ENCODE peak calls at places on chromosomes 7 and 10, in nine cellular contexts. Y, B, M, Q, H, T, J, L and A are unnamed samples. For H3K27me3, the result is how much of the 10 kb centered on the place peaks cover.

GRCh38 chr10:19628767-19629443 is 187.3 kb upstream of the PLXDC2 start:
- DNase-seq in Y (no peak), B (no peak), M (no peak), Q (no peak), H (no peak), T (no peak), J (no peak), L (no peak), A (no peak)

GRCh38 chr7:135342887-135343286 is 109.2 kb downstream of the STRA8 start:
- DNase-seq in Y (no peak), B (no peak), M (no peak), Q (peak), H (no peak), T (no peak), J (no peak), L (no peak), A (no peak)

GRCh38 chr10:89563861-89564478 is 28.6 kb upstream of the SLC16A12 start:
- DNase-seq in Y (peak), B (peak), M (peak), Q (peak), H (no peak), T (no peak), J (no peak), L (no peak), A (no peak)

GRCh38 chr7:122199171-122199570 is 55.1 kb upstream of the AASS start:
- DNase-seq in Y (no peak), B (no peak), M (no peak), Q (no peak), H (no peak), T (no peak), J (no peak), L (no peak), A (no peak)

GRCh38 chr7:151754142-151754590 is 122.7 kb downstream of the PRKAG2 start:
- DNase-seq in Y (peak), B (peak), M (peak), Q (peak), H (peak), T (peak), J (peak), L (peak), A (peak)

GRCh38 chr7:5274441-5274840 is 8.3 kb upstream of the SLC29A4 start:
- DNase-seq in Y (no peak), B (no peak), M (no peak), Q (no peak), H (no peak), T (no peak), J (no peak), L (no peak), A (no peak)

GRCh38 chr10:25261571-25261970 is 86.8 kb downstream of the GPR158 start:
- DNase-seq in Y (no peak), B (no peak), M (no peak), Q (no peak), H (no peak), T (no peak), J (no peak), L (no peak), A (no peak)

GRCh38 chr10:119933179-119933578 is 40.6 kb downstream of the SEC23IP start:
- DNase-seq in Y (no peak), B (no peak), M (no peak), Q (peak), H (no peak), T (no peak), J (no peak), L (no peak), A (no peak)

GRCh38 chr10:11344550-11344949 is 266.9 kb downstream of the USP6NL start:
- DNase-seq in Y (no peak), B (no peak), M (no peak), Q (no peak), H (no peak), T (no peak), J (no peak), L (no peak), A (no peak)

GRCh38 chr10:42972946-42973345 is 103.9 kb upstream of the RET start:
- DNase-seq in Y (no peak), B (no peak), M (no peak), Q (no peak), H (peak), T (no peak), J (no peak), L (no peak), A (no peak)

GRCh38 chr10:69800109-69800508 is 1.6 kb upstream of the COL13A1 start:
- DNase-seq in Y (peak), B (no peak), M (peak), Q (peak), H (no peak), T (no peak), J (peak), L (no peak), A (peak)

GRCh38 chr7:98221611-98222532 is 10.6 kb downstream of the BHLHA15 start:
- DNase-seq in Y (no peak), B (no peak), M (no peak), Q (no peak), H (no peak), T (peak), J (no peak), L (peak), A (no peak)

GRCh38 chr7:30028749-30029635 is 780 bp downstream of the PLEKHA8 start:
- DNase-seq in Y (peak), B (no peak), M (peak), Q (peak), H (no peak), T (no peak), J (peak), L (no peak), A (no peak)

GRCh38 chr7:84614821-84615506 is 420.4 kb upstream of the SEMA3A start:
- DNase-seq in Y (peak), B (peak), M (peak), Q (no peak), H (no peak), T (no peak), J (no peak), L (no peak), A (no peak)

GRCh38 chr10:62451606-62451965 is 77.4 kb downstream of the ZNF365 start:
- DNase-seq in Y (no peak), B (no peak), M (no peak), Q (no peak), H (no peak), T (no peak), J (no peak), L (no peak), A (no peak)

GRCh38 chr7:56106108-56107073 is at the start of gene CHCHD2:
- DNase-seq in Y (peak), B (peak), M (peak), Q (peak), H (peak), T (peak), J (peak), L (peak), A (peak)

GRCh38 chr7:3725145-3725544 is 424.1 kb downstream of the SDK1 start:
- DNase-seq in Y (no peak), B (no peak), M (no peak), Q (no peak), H (no peak), T (no peak), J (no peak), L (no peak), A (no peak)

GRCh38 chr10:3464760-3465405 is 292.3 kb upstream of the PITRM1 start:
- DNase-seq in Y (no peak), B (no peak), M (no peak), Q (peak), H (peak), T (no peak), J (no peak), L (no peak), A (no peak)

GRCh38 chr7:152142976-152143665 is 117.6 kb downstream of the GALNT11 start:
- DNase-seq in Y (no peak), B (no peak), M (no peak), Q (no peak), H (no peak), T (no peak), J (no peak), L (no peak), A (no peak)

GRCh38 chr7:54858008-54858692 is 99.1 kb upstream of the SEC61G start:
- DNase-seq in Y (no peak), B (no peak), M (no peak), Q (no peak), H (no peak), T (no peak), J (no peak), L (no peak), A (no peak)

GRCh38 chr10:69644658-69645295 is 14.7 kb downstream of the FAM241B start:
- DNase-seq in Y (peak), B (no peak), M (peak), Q (peak), H (peak), T (no peak), J (peak), L (peak), A (peak)

GRCh38 chr10:31622993-31623392 is 304.0 kb downstream of the ZEB1 start:
- DNase-seq in Y (no peak), B (no peak), M (no peak), Q (peak), H (no peak), T (no peak), J (no peak), L (no peak), A (no peak)

GRCh38 chr10:122459586-122460273 is 1.6 kb upstream of the HTRA1 start:
- DNase-seq in Y (peak), B (no peak), M (no peak), Q (peak), H (no peak), T (no peak), J (no peak), L (no peak), A (no peak)

GRCh38 chr7:80392229-80393169 is 119.4 kb downstream of the GNAT3 start:
- DNase-seq in Y (no peak), B (no peak), M (peak), Q (peak), H (peak), T (no peak), J (no peak), L (no peak), A (no peak)

GRCh38 chr7:152761116-152761748 is 1.7 kb downstream of the ACTR3B start:
- DNase-seq in Y (peak), B (no peak), M (no peak), Q (peak), H (peak), T (no peak), J (no peak), L (no peak), A (no peak)

GRCh38 chr7:21146642-21147423 is 281.1 kb upstream of the SP4 start:
- DNase-seq in Y (no peak), B (no peak), M (no peak), Q (no peak), H (no peak), T (no peak), J (no peak), L (no peak), A (no peak)

GRCh38 chr10:42734537-42734936 is 48.1 kb upstream of the BMS1 start:
- DNase-seq in Y (no peak), B (no peak), M (no peak), Q (no peak), H (no peak), T (no peak), J (no peak), L (no peak), A (peak)

GRCh38 chr7:74197449-74198108 is 12.2 kb upstream of the LAT2 start:
- DNase-seq in Y (no peak), B (no peak), M (no peak), Q (no peak), H (no peak), T (no peak), J (no peak), L (peak), A (no peak)

GRCh38 chr10:61389887-61390286 is 63.3 kb downstream of the TMEM26 start:
- DNase-seq in Y (no peak), B (no peak), M (no peak), Q (no peak), H (no peak), T (no peak), J (no peak), L (no peak), A (no peak)
- H3K27me3 ChIP-seq in Y (under half), B (under half), M (under half), Q (under half), H (under half), T (under half), J (under half), L (under half), A (under half)

DNA sequence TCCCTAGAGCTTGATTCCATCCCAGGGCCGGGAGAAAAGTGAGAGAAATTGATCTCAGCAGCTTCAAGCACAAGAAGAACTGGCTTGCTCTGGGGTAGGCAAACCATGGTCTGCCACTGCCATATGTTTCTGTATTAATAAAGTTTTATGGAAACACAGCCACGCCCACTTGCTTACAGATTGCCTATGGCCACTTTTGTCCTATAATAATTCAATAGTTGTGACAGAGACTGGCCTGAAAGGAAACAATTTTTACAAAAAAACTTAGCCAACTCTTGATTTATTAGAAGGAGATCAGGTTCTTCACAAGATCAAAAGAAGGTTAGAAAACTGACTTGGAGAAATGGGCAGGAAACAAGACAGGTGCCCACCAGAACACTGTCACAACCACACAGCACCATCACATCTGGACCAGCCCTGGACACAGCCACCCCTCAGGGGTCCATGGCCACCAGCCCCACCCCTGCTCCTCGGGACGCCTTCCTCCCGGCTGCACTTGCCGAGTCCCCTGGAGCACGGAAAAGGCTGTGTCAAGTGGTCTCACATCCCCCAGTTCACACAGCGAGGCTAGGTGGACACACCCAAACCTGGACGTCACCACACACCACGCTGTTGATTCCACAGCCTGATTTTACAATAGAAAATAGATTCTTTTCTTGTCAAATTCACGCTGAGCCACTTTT is 85.4 kb downstream of the PTPRN2 start:
- DNase-seq in Y (no peak), B (no peak), M (no peak), Q (no peak), H (no peak), T (no peak), J (no peak), L (no peak), A (no peak)
- H3K4me3 ChIP-seq in Y (no peak), B (no peak), M (no peak), Q (no peak), H (no peak), T (no peak), J (no peak), L (no peak), A (no peak)

DNA sequence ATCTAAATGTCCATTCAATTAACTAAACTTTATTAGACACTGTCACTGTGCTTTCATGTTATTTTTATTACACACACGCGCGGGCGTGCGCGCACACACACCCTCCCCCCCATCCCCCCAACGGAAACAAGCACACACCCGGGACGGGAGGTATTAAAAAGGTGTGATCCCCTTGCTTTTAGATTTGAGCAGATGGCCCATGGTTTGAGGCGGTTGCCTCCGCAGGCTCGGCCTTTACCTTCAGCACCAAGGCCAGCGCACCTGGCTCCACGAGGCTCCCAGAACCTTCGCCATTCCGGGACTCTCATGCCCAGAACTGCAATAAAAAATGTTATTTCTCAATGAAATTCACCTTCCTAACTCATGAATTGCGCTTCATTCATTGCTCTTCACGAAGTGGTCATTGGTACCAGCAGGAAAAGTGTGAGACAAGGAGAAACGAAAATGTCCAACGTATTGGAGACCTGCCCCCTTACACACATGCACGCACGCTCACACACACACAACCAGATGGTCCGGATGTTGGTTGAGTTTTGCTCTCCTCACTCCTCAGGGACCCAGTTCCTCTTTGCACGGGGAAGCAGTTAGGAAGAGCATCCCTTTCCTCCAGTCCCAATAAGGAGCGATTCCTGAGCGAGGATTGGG is 20.8 kb upstream of the PTF1A start:
- DNase-seq in Y (peak), B (no peak), M (no peak), Q (peak), H (no peak), T (no peak), J (no peak), L (no peak), A (no peak)
- H3K27me3 ChIP-seq in Y (under half), B (under half), M (under half), Q (under half), H (under half), T (half or more), J (under half), L (half or more), A (under half)

DNA sequence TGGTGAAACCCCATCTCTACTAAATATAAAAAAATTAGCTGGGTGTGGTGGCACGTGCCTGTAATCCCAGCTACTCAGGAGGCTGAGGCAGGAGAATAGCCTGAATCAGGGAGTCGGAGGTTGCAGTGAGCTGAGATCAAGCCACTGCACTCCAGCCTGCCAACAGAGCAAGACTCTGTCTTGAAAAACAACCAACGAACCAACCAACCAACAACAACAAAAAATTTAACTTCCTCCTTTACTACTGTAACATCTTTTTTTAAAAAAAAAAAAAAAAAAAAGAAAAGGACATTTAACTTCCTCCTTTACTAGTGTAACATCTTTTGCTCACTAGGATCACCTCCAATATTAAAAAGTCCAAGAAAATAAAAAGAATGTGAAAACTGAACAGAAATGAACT is 92.3 kb upstream of the TMEM168 start:
- DNase-seq in Y (no peak), B (no peak), M (no peak), Q (no peak), H (no peak), T (no peak), J (no peak), L (no peak), A (no peak)
- H3K4me3 ChIP-seq in Y (no peak), B (no peak), M (no peak), Q (no peak), H (no peak), T (no peak), J (no peak), L (no peak), A (no peak)

GRCh38 chr7:117324940-117325339 is 2.1 kb upstream of the WNT2 start:
- DNase-seq in Y (no peak), B (no peak), M (no peak), Q (no peak), H (no peak), T (no peak), J (no peak), L (no peak), A (no peak)

GRCh38 chr7:117323877-117324699 is 1.2 kb upstream of the WNT2 start:
- DNase-seq in Y (peak), B (no peak), M (no peak), Q (peak), H (no peak), T (peak), J (peak), L (peak), A (no peak)

GRCh38 chr7:117320523-117320922 is 2.3 kb downstream of the WNT2 start:
- DNase-seq in Y (no peak), B (no peak), M (no peak), Q (no peak), H (no peak), T (no peak), J (no peak), L (no peak), A (no peak)

GRCh38 chr7:117323585-117323876 is 673 bp upstream of the WNT2 start:
- DNase-seq in Y (peak), B (no peak), M (no peak), Q (no peak), H (no peak), T (no peak), J (no peak), L (no peak), A (no peak)

DNA sequence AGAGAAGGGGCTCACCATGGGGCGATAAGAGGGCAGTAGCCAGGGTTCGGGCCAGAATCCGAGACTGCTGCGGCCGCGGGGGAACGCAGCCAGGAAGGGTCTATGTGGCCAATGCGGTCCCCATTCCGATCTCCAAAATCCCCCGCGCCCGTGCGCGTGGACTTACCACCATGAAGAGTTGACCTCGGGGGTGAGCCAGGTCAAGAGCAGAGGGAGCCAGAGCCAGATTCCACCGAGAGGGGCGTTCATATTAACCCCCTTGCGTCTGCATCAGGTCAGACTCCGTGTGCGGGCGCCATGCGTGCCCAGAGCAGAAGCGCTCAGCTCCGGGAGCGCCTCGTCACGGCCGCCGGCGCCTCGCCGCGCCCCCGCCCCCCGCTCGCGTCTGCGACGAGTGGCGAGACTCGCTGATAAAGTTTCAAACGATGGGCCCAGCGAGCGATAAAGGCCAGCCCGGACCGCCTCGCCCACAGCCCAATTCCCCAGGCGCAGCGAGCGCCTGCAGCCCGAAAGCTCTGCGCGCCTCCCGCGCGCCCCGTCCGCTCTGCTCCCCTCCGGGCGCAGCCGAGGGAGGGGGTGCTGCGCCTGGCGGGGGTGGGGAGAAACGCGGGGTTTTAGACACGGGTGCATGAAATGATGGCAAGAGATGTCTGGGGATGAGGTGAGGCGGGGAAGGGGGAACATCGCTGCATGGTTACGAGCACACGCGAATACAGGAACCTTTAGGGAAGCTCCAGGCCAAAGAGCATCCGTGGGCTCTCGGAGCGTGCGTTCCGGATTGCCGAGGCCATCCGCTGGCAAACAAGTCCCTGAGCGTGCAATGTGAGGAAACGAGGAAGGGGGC is at the start of gene WNT2:
- DNase-seq in Y (no peak), B (no peak), M (no peak), Q (peak), H (no peak), T (no peak), J (no peak), L (no peak), A (no peak)
- H3K27me3 ChIP-seq in Y (under half), B (under half), M (under half), Q (under half), H (under half), T (under half), J (under half), L (under half), A (half or more)

DNA sequence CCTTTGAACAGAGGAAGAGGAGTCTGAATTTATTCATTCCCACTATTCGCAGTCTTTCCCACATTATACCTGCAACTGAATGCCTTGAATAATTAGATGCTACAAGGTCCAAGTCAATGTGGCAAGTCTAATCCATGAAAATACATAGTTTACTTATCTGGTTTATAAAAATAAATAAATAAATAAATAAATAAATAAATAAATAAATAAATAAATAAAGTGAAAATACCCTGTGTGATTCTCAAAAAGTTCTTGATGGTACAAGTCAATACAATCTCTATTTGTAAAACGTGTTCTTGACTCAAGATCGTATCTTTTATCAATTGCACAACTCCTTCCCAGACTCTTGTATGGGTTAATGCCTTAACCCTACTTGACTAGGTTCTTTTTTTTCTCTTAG is 417.7 kb downstream of the ZWINT start:
- DNase-seq in Y (no peak), B (no peak), M (no peak), Q (no peak), H (no peak), T (no peak), J (no peak), L (no peak), A (no peak)
- H3K4me3 ChIP-seq in Y (no peak), B (no peak), M (no peak), Q (no peak), H (no peak), T (no peak), J (no peak), L (no peak), A (no peak)